ENCODE peak calls at places on chromosomes 11 and 22, in six cellular contexts. L is upper lobe of left lung, A is heart left ventricle, N is gastrocnemius medialis, J is HepG2, P is A549. K is an unnamed sample.
A peak's percentile ranks its signal among the peaks of the same experiment; 100 is the strongest.

GRCh38 chr22:22772396-22772795 is 115.2 kb upstream of the IGLL5 start:
- ATAC-seq in A (no peak), P (no peak), N (no peak), L (no peak), J (no peak), K (no peak)

GRCh38 chr11:70233511-70233919 is 30.4 kb downstream of the FADD start:
- ATAC-seq in J (peak; percentile 43), P (peak; percentile 96), N (no peak), A (no peak), L (no peak), K (no peak)

GRCh38 chr11:62604460-62605130 is 2.9 kb upstream of the MTA2 start:
- ATAC-seq in N (no peak), A (no peak), L (no peak), J (no peak), P (no peak), K (no peak)

GRCh38 chr22:25021976-25022711 is 69.6 kb downstream of the KIAA1671 start:
- ATAC-seq in A (peak; percentile 9), P (no peak), N (no peak), L (no peak), J (no peak), K (no peak)

GRCh38 chr11:70084046-70084984 is 6.2 kb downstream of the ANO1 start:
- ATAC-seq in P (no peak), J (no peak), L (no peak), A (no peak), N (no peak), K (no peak)

GRCh38 chr11:645536-645935 is 8.5 kb downstream of the DRD4 start:
- ATAC-seq in J (no peak), A (no peak), P (no peak), L (no peak), N (no peak), K (no peak)

GRCh38 chr22:19524170-19525115 is at the start of gene CLDN5:
- ATAC-seq in N (peak; percentile 24), A (peak; percentile 66), L (peak; percentile 23), J (no peak), P (no peak), K (peak; percentile 76)

GRCh38 chr11:116690623-116691022 is 82.2 kb downstream of the BUD13 start:
- ATAC-seq in P (no peak), J (no peak), L (no peak), N (no peak), A (no peak), K (no peak)

GRCh38 chr11:134157451-134157850 is 66.3 kb downstream of the NCAPD3 start:
- ATAC-seq in N (no peak), J (no peak), P (no peak), A (no peak), L (no peak), K (no peak)

GRCh38 chr11:116990061-116990473 is 108.2 kb downstream of the SIK3 start:
- ATAC-seq in A (peak; percentile 74), J (peak; percentile 94), L (peak; percentile 72), N (no peak), P (no peak), K (peak; percentile 41)

GRCh38 chr11:69010964-69011623 is 2.0 kb downstream of the MRGPRF start:
- ATAC-seq in N (no peak), J (no peak), L (peak; percentile 75), A (peak; percentile 64), P (no peak), K (peak; percentile 67)

GRCh38 chr11:106456651-106457050 is 379.2 kb downstream of the AASDHPPT start:
- ATAC-seq in N (no peak), J (no peak), A (no peak), P (no peak), L (no peak), K (no peak)

GRCh38 chr11:45159781-45160365 is 13.4 kb downstream of the PRDM11 start:
- ATAC-seq in J (no peak), A (no peak), L (no peak), N (no peak), P (no peak), K (no peak)

GRCh38 chr11:19320764-19321163 is 80.0 kb upstream of the E2F8 start:
- ATAC-seq in A (peak; percentile 79), P (no peak), L (peak; percentile 78), J (no peak), N (no peak), K (peak; percentile 39)

GRCh38 chr11:118194835-118195627 is 18.6 kb upstream of the SCN2B start:
- ATAC-seq in J (peak; percentile 98), P (peak; percentile 94), N (peak; percentile 97), A (peak; percentile 98), L (peak; percentile 96), K (peak; percentile 97)

GRCh38 chr22:43812149-43812842 is at the start of gene EFCAB6:
- ATAC-seq in J (no peak), L (peak; percentile 98), P (peak; percentile 99), N (peak; percentile 99), A (peak; percentile 99), K (peak; percentile 97)
- TF ChIP-seq POLR2A in J (no peak), L (no peak), P (peak; percentile 60), N (peak; percentile 34), A (peak; percentile 64), K (peak; percentile 56)

DNA sequence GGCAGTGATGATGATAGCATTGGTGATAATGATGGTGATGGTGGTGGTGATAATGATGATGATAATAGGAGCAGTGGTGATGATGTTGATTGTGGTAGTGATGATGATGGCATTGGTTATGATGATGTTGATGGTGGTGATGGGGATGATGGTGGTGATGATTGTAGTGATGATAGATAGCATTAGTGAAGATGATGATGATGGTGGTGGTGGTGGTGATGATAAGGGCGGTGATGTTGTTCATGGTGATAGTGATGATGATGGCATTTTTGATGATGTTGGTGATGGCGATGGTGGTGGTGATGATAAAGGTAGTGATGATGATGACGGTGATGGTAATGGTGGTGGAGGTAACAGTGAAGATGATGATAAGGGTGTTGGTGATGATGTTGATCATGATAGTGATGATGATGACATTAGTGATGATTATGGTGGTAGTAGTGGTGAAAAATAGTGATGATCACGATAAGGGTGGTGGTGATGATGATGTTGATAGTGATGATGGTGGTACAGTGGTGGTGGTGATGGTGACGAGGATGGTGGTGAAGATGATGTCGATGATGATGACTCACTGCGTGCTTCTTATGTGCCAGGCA is 93.0 kb downstream of the MPPED1 start:
- ATAC-seq in J (no peak), P (no peak), A (no peak), N (no peak), L (no peak), K (no peak)
- H3K4me3 ChIP-seq in J (no peak overlapping the region), P (no peak overlapping the region), A (no peak overlapping the region), N (no peak overlapping the region), L (no peak overlapping the region), K (no peak overlapping the region)

GRCh38 chr22:39241632-39242388 is 3.0 kb downstream of the PDGFB start:
- ATAC-seq in A (no peak), J (peak; percentile 1), N (no peak), L (no peak), P (no peak), K (no peak)

GRCh38 chr22:39242389-39242808 is 2.4 kb downstream of the PDGFB start:
- ATAC-seq in N (no peak), A (no peak), L (no peak), P (no peak), J (no peak), K (no peak)

GRCh38 chr22:39242809-39243442 is 1.9 kb downstream of the PDGFB start:
- ATAC-seq in A (peak; percentile 1), J (peak; percentile 31), L (no peak), P (no peak), N (no peak), K (no peak)

GRCh38 chr22:39239561-39240423 is 5.0 kb downstream of the PDGFB start:
- ATAC-seq in A (no peak), J (no peak), L (no peak), N (no peak), P (no peak), K (no peak)

GRCh38 chr22:39240841-39241631 is 3.7 kb downstream of the PDGFB start:
- ATAC-seq in L (peak; percentile 48), J (peak; percentile 55), A (no peak), P (no peak), N (peak; percentile 26), K (peak; percentile 21)
- H3K4me1 ChIP-seq in L (peaks cover 92% of the 10 kb centered on the region), J (peaks cover 35% of the 10 kb centered on the region), A (peaks cover 79% of the 10 kb centered on the region), P (peaks cover 46% of the 10 kb centered on the region), N (peaks cover 66% of the 10 kb centered on the region), K (no peaks in the 10 kb centered on the region)

DNA sequence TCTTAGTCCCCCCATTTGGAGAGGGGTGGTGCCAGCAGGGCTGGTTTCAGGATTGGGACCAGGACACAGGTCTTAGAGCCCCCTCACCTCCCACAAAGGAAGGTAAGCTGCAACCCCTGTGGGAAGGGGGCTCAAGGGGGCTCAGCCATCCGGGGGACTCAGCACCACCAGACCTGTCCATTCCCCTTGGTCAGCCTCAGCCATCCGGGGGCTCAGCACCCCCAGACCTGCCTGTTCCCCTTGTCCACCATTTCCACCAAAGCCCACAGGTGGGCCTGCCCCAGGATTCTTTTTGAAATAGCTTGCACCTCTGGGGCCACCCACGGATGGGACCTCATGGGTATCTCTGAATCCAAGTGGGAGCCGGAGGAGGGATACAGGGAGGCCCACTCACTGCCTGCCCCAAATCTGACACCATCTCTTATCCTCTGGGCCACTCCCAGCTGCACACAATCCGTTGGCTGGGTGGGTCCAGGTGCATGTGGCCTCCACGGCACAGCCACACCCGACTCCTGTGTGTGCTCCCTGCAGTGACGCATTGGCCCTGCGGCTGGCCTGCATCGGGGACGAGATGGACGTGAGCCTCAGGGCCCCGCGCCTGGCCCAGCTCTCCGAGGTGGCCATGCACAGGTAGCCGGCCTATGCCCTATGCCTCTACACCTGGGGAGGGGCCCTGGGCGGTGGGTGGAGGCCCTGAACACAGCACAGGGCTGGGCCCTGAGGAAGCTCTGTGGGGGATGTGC is 15.9 kb downstream of the MCAT start:
- ATAC-seq in J (no peak), N (no peak), P (peak; percentile 14), A (no peak), L (no peak), K (no peak)
- TF ChIP-seq POLR2A in J (no peak), N (no peak), P (no peak), A (no peak), L (no peak), K (no peak)

GRCh38 chr11:96309643-96310017 is 33.4 kb downstream of the MAML2 start:
- ATAC-seq in A (no peak), P (no peak), N (no peak), J (no peak), L (no peak), K (no peak)
- H3K4me3 ChIP-seq in A (no peak overlapping the region), P (no peak overlapping the region), N (no peak overlapping the region), J (no peak overlapping the region), L (no peak overlapping the region), K (no peak overlapping the region)

DNA sequence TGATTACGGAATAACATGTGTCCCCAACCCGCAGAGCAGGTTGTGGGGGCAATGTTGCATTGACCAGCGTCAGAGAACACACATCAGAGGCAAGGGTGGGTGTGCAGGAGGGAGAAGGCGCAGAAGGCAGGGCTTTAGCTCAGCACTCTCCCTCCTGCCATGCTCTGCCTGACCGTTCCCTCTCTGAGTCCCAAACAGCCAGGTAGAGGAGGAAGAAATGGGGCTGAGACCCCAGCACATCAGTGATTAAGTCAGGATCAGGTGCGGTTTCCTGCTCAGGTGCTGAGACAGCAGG is 425 bp upstream of the MYO7A start:
- ATAC-seq in A (no peak), N (peak; percentile 10), L (no peak), P (no peak), J (peak; percentile 2), K (peak; percentile 14)
- H3K4me1 ChIP-seq in A (peaks cover 21% of the 10 kb centered on the region), N (peaks cover 17% of the 10 kb centered on the region), L (peaks cover 7% of the 10 kb centered on the region), P (no peaks in the 10 kb centered on the region), J (peaks cover 57% of the 10 kb centered on the region), K (no peaks in the 10 kb centered on the region)

DNA sequence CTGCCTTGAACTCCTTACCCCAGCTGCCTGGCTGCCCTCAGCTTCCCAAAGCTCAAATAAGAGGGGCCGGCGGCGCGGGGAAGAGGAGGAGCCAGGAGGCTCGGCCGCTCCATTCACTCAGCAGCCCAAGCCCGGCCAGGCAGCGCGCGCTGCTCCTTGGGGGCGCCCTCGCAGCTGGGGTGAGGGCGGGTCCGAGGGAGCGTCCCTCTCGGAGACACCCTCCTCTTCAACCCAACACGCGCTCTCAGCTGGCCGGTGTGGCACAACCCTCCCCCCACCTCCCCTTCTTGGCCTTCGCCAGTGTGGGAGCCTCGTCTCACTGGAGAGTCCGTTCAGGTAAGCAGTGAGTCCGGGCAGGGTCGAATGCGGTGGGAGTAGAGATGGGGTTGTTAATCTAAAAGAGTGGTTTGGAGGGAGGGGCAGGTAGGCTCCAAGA is at the start of gene WT1:
- ATAC-seq in J (peak; percentile 51), P (peak; percentile 77), N (no peak), L (peak; percentile 83), A (peak; percentile 81), K (peak; percentile 45)
- TF ChIP-seq POLR2A in J (no peak), P (peak; percentile 35), N (no peak), L (no peak), A (no peak), K (no peak)

K was measured in gastroesophageal sphincter.